ENCODE peak calls at places on chromosomes 11 and 22, in six cellular contexts. N is pancreas; J is neuronal stem cell; B is colonic mucosa; C is GM23248; Y is CD8-positive, alpha-beta memory T cell. R is an unnamed sample.

GRCh38 chr11:122259149-122259821 is 143.3 kb upstream of the BLID start:
- DNase-seq in J (no peak), Y (no peak), N (no peak), B (no peak), C (no peak), R (no peak)

GRCh38 chr11:61161190-61162091 is at the start of gene VPS37C:
- DNase-seq in Y (peak; percentile 93), C (peak; percentile 94), N (peak; percentile 92), B (peak; percentile 93), J (peak; percentile 91), R (peak; percentile 91)

GRCh38 chr22:37454857-37455686 is 27.8 kb upstream of the ELFN2 start:
- DNase-seq in B (no peak), J (no peak), Y (no peak), N (no peak), C (peak; percentile 89), R (peak; percentile 29)

GRCh38 chr11:92653448-92653847 is 316.0 kb upstream of the MTNR1B start:
- DNase-seq in N (no peak), J (no peak), C (peak; percentile 36), B (no peak), Y (no peak), R (peak; percentile 19)

GRCh38 chr22:26892401-26893033 is 235.1 kb downstream of the MIAT start:
- DNase-seq in J (no peak), Y (no peak), B (no peak), C (peak; percentile 60), N (peak; percentile 58), R (peak; percentile 78)

GRCh38 chr22:30485362-30485988 is 13.7 kb upstream of the SEC14L3 start:
- DNase-seq in B (peak; percentile 68), Y (peak; percentile 72), C (peak; percentile 65), J (peak; percentile 53), N (peak; percentile 68), R (peak; percentile 61)

GRCh38 chr11:32297629-32298028 is 137.7 kb downstream of the WT1 start:
- DNase-seq in N (no peak), C (peak; percentile 67), J (no peak), B (no peak), Y (no peak), R (peak; percentile 90)

GRCh38 chr11:23653071-23653675 is 792.9 kb upstream of the CCDC179 start:
- DNase-seq in J (no peak), N (no peak), B (no peak), Y (no peak), C (no peak), R (no peak)

GRCh38 chr11:17645190-17645970 is 74.0 kb upstream of the MYOD1 start:
- DNase-seq in Y (no peak), B (no peak), C (no peak), N (no peak), J (no peak), R (no peak)

GRCh38 chr11:18013790-18014507 is 1.1 kb upstream of the SERGEF start:
- DNase-seq in J (no peak), N (no peak), Y (no peak), C (peak; percentile 39), B (peak; percentile 27), R (no peak)

GRCh38 chr11:123707606-123708205 is 33.8 kb downstream of the ZNF202 start:
- DNase-seq in B (peak; percentile 57), C (peak; percentile 81), Y (peak; percentile 57), J (peak; percentile 63), N (peak; percentile 56), R (peak; percentile 87)

GRCh38 chr11:64204080-64204440 is 2.5 kb upstream of the FERMT3 start:
- DNase-seq in C (no peak), B (no peak), N (no peak), J (no peak), Y (no peak), R (no peak)

GRCh38 chr11:116790167-116791001 is 1.3 kb downstream of the APOA5 start:
- DNase-seq in C (no peak), N (no peak), J (no peak), Y (no peak), B (no peak), R (no peak)

GRCh38 chr11:29432719-29433325 is 584.0 kb downstream of the KCNA4 start:
- DNase-seq in J (no peak), C (peak; percentile 43), N (no peak), Y (no peak), B (no peak), R (peak; percentile 81)

GRCh38 chr11:115585361-115586024 is 81.3 kb upstream of the CADM1 start:
- DNase-seq in J (no peak), B (no peak), Y (no peak), N (no peak), C (no peak), R (no peak)

GRCh38 chr11:87473174-87473573 is 435.4 kb downstream of the TMEM135 start:
- DNase-seq in C (peak; percentile 93), N (no peak), B (no peak), Y (no peak), J (no peak), R (peak; percentile 26)

GRCh38 chr22:21690401-21690801 is 24.6 kb downstream of the PPIL2 start:
- DNase-seq in J (no peak), N (no peak), Y (no peak), C (no peak), B (no peak), R (no peak)

GRCh38 chr11:69092263-69092662 is 43.5 kb downstream of the TPCN2 start:
- DNase-seq in N (no peak), C (no peak), Y (no peak), B (no peak), J (no peak), R (no peak)

GRCh38 chr11:8649361-8649760 is 33.1 kb downstream of the TRIM66 start:
- DNase-seq in N (no peak), J (no peak), B (no peak), C (peak; percentile 87), Y (no peak), R (no peak)

GRCh38 chr11:87366766-87367405 is 329.2 kb downstream of the TMEM135 start:
- DNase-seq in N (no peak), Y (no peak), J (no peak), B (no peak), C (peak; percentile 38), R (no peak)

GRCh38 chr11:58576792-58577440 is 1.3 kb upstream of the LPXN start:
- DNase-seq in J (no peak), N (peak; percentile 20), B (no peak), C (peak; percentile 73), Y (no peak), R (peak; percentile 43)

GRCh38 chr11:73969091-73969490 is 13.6 kb downstream of the UCP2 start:
- DNase-seq in B (no peak), C (no peak), N (no peak), Y (no peak), J (no peak), R (no peak)

GRCh38 chr11:108960498-108960897 is 295.6 kb downstream of the DDX10 start:
- DNase-seq in J (no peak), B (no peak), C (peak; percentile 27), N (no peak), Y (no peak), R (peak; percentile 73)

DNA sequence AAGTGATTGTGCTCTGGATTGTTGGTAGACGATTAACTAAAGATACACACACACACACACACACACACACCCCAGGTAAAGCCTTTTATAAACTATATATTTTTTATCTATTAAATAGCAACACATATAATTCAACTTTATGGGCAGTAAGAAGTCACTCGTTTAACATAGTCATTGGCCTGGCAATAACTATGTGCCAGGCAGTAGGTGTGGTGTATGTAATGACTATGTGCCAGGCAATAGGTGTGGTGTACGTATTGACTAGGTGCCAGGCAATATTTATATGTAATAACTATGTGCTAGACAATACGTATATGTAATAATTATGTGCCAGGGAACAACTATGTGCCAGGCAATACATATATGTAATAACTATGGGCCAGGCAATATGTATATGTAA is 40.0 kb upstream of the TENM4 start:
- DNase-seq in B (no peak), C (no peak), Y (no peak), N (no peak), J (no peak), R (no peak)
- H3K4me1 ChIP-seq in B (no peaks in the 10 kb centered on the region), C (no peaks in the 10 kb centered on the region), Y (no peaks in the 10 kb centered on the region), N (no peaks in the 10 kb centered on the region), J (peaks cover 2% of the 10 kb centered on the region), R (no peaks in the 10 kb centered on the region)

DNA sequence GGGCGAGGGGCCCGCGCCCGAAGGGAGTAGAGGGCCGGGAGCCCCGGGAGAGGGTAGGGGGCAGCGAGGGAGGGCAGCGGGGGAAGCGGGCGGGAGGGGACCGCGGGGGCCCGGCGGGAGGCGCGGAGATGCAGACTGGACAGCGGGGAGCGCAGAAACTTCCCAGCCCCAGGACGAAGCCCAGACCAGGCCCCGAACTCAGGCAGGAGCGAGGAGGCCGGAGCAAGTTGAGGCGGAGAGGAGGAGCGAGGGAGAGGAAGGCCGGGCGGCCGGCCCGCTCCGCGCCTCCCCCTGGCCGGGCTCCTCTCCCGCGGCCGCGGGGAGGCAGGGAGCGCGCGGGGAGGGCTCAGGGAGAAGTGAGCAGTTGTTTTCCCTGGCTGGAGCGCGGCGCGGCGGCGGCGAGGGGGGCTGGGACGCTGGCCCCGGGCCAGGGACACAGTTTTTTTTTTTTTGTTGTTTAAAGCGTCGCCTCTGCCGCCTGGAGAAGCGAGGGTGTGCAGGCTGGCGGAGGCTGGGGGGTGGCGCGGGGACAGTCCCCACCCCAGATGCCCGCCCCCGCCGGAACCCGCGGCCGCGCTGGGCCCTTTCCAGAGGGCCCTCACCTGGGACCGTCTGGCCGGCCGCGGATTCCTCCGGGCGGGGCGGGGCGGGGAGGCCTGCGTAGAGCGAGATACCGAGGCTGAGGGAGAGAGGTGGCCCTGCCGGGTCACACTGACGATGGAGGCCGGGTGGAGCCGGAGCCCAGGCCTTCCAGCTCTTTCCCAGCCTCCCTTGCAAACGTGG is at the start of gene LTBP3:
- DNase-seq in C (peak; percentile 90), Y (peak; percentile 45), J (no peak), B (peak; percentile 70), N (peak; percentile 82), R (peak; percentile 87)
- H3K4me1 ChIP-seq in C (peaks cover 47% of the 10 kb centered on the region), Y (peaks cover 59% of the 10 kb centered on the region), J (peaks cover 38% of the 10 kb centered on the region), B (peaks cover 34% of the 10 kb centered on the region), N (peaks cover 12% of the 10 kb centered on the region), R (peaks cover 41% of the 10 kb centered on the region)

GRCh38 chr11:1454576-1454975 is 32.0 kb downstream of the MOB2 start:
- DNase-seq in Y (no peak), J (no peak), N (no peak), C (no peak), B (no peak), R (no peak)

GRCh38 chr11:1451781-1452470 is 34.7 kb downstream of the MOB2 start:
- DNase-seq in B (no peak), J (no peak), N (no peak), Y (no peak), C (no peak), R (no peak)

GRCh38 chr11:1455032-1455762 is 31.4 kb downstream of the MOB2 start:
- DNase-seq in B (no peak), Y (no peak), J (no peak), N (no peak), C (no peak), R (no peak)

GRCh38 chr11:1452744-1453143 is 33.8 kb downstream of the MOB2 start:
- DNase-seq in J (no peak), N (no peak), C (no peak), B (no peak), Y (no peak), R (no peak)

GRCh38 chr11:1453611-1454386 is 32.8 kb downstream of the MOB2 start:
- DNase-seq in J (no peak), C (peak; percentile 29), Y (peak; percentile 40), B (peak; percentile 69), N (peak; percentile 58), R (no peak)
- H3K4me1 ChIP-seq in J (peaks cover 10% of the 10 kb centered on the region), C (no peaks in the 10 kb centered on the region), Y (no peaks in the 10 kb centered on the region), B (no peaks in the 10 kb centered on the region), N (no peaks in the 10 kb centered on the region), R (no peaks in the 10 kb centered on the region)

DNA sequence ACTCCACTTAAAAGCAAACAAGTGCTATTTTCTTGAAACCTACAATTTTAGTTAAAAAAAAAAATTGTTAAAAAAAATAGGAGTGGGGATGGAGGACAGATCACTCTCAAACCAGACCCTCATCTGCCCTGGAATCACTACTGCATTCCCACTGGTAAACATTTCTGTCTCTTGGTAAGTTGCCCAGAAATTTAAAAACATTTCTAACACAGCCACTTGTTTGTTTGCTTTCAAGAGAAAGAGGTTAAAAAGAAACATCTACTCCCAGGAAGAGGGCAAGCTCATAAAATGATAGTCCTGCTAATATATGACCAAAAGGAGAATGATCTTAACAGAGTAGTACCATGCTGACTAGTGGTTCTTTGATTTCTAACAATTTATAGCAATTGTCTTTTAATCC is 83.3 kb downstream of the SGSM3 start:
- DNase-seq in B (no peak), Y (no peak), N (no peak), J (no peak), C (no peak), R (no peak)
- H3K4me1 ChIP-seq in B (no peaks in the 10 kb centered on the region), Y (peaks cover 71% of the 10 kb centered on the region), N (peaks cover 5% of the 10 kb centered on the region), J (no peaks in the 10 kb centered on the region), C (peaks cover 27% of the 10 kb centered on the region), R (peaks cover 15% of the 10 kb centered on the region)

R was measured in A673.